ENCODE peak calls at places on chromosomes 13 and 19, in four cellular contexts. O, N, H and T are unnamed samples.
A peak's percentile ranks its signal among the peaks of the same experiment; 100 is the strongest.

GRCh38 chr13:76939215-76939614 is 9.1 kb upstream of the ACOD1 start:
- DNase-seq in N (no peak), H (no peak), O (no peak), T (no peak)

GRCh38 chr19:13977803-13978202 is 25.5 kb downstream of the DCAF15 start:
- DNase-seq in O (no peak), N (no peak), H (no peak), T (no peak)

GRCh38 chr19:38434549-38435051 is 1.1 kb downstream of the RYR1 start:
- DNase-seq in H (no peak), O (peak; percentile 69), N (no peak), T (peak; percentile 96)

GRCh38 chr13:36736119-36736726 is 62.4 kb downstream of the SERTM1 start:
- DNase-seq in O (peak; percentile 32), N (no peak), H (peak; percentile 35), T (peak; percentile 74)

GRCh38 chr13:20350819-20351218 is 118.7 kb upstream of the GJB6 start:
- DNase-seq in O (no peak), H (no peak), N (no peak), T (no peak)

GRCh38 chr13:100130092-100130491 is 41.2 kb downstream of the PCCA start:
- DNase-seq in N (no peak), H (no peak), O (no peak), T (peak; percentile 41)

GRCh38 chr19:17376935-17377600 is at the start of gene PLVAP:
- DNase-seq in N (no peak), O (peak; percentile 75), H (no peak), T (no peak)

GRCh38 chr19:18507021-18507726 is 14.7 kb downstream of the ELL start:
- DNase-seq in O (no peak), H (no peak), N (no peak), T (no peak)

GRCh38 chr13:52454459-52454824 is 836 bp upstream of the CKAP2 start:
- DNase-seq in N (no peak), H (no peak), O (no peak), T (peak; percentile 12)

GRCh38 chr13:98108330-98108729 is 34.6 kb upstream of the FARP1 start:
- DNase-seq in N (no peak), H (no peak), O (no peak), T (no peak)

GRCh38 chr19:4694211-4694987 is 24.3 kb upstream of the MYDGF start:
- DNase-seq in O (peak; percentile 61), H (no peak), N (no peak), T (no peak)

GRCh38 chr13:110177790-110178189 is 129.2 kb downstream of the COL4A1 start:
- DNase-seq in O (no peak), N (no peak), H (no peak), T (no peak)

GRCh38 chr13:79710376-79710775 is 229.4 kb downstream of the NDFIP2 start:
- DNase-seq in O (no peak), H (no peak), N (no peak), T (no peak)

GRCh38 chr19:13849991-13850909 is 26.7 kb upstream of the NANOS3 start:
- DNase-seq in O (peak; percentile 80), H (peak; percentile 53), N (no peak), T (peak; percentile 88)

GRCh38 chr19:38975861-38976271 is 324 bp upstream of the FBXO17 start:
- DNase-seq in N (no peak), O (no peak), H (peak; percentile 60), T (peak; percentile 59)

GRCh38 chr13:41546372-41547252 is 89.3 kb downstream of the RGCC start:
- DNase-seq in O (no peak), N (no peak), H (peak; percentile 21), T (no peak)

GRCh38 chr19:42942187-42942789 is 5.3 kb upstream of the PSG7 start:
- DNase-seq in O (peak; percentile 7), N (no peak), H (peak; percentile 6), T (peak; percentile 74)

GRCh38 chr13:76637651-76638111 is 248.5 kb downstream of the KCTD12 start:
- DNase-seq in H (no peak), O (no peak), N (no peak), T (no peak)

GRCh38 chr19:43598445-43599240 is 2.2 kb downstream of the ZNF576 start:
- DNase-seq in O (no peak), H (no peak), N (no peak), T (no peak)

GRCh38 chr13:94154362-94154761 is 325.1 kb downstream of the DCT start:
- DNase-seq in H (peak; percentile 11), N (no peak), O (no peak), T (no peak)

GRCh38 chr13:75161804-75162203 is 320.2 kb downstream of the TBC1D4 start:
- DNase-seq in N (no peak), O (no peak), H (no peak), T (peak; percentile 13)

GRCh38 chr13:19957320-19958118 is 1.0 kb upstream of the ZMYM2 start:
- DNase-seq in N (no peak), O (no peak), H (no peak), T (peak; percentile 91)

GRCh38 chr13:107993239-107993948 is 221.9 kb downstream of the LIG4 start:
- DNase-seq in H (no peak), N (no peak), O (peak; percentile 27), T (no peak)

GRCh38 chr19:21115430-21115829 is 26.4 kb upstream of the ZNF431 start:
- DNase-seq in H (no peak), O (no peak), N (no peak), T (no peak)

DNA sequence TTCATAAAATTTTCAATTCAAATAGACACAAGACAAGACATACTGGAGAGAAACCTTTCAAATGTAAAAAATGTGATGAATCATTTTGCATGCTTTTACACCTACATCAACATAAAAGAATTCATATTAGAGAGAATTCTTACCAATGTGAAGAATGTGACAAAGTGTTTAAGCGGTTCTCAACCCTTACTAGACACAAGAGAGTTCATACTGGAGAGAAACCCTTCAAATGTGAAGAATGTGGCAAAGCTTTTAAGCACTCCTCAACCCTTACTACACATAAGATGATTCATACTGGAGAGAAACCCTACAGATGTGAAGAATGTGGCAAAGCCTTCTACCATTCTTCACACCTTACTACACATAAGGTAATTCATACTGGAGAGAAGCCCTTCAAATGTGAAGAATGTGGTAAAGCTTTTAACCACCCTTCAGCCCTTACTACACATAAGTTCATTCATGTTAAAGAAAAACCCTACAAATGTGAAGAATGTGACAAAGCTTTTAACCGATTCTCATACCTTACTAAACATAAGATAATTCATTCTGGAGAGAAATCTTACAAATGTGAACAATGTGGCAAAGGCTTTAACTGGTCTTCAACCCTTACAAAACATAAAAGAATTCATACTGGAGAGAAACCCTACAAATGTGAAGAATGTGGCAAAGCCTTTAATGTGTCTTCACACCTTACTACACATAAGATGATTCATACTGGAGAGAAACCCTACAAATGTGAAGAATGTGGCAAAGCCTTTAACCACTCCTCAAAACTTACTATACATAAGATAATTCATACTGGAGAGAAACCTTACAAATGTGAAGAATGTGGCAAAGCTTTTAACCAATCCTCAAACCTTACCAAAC is 24.6 kb upstream of the ZNF431 start:
- DNase-seq in H (no peak), O (no peak), N (no peak), T (peak; percentile 25)
- TF ChIP-seq CREB1 in H (no peak), O (no peak), N (no peak), T (no peak)

GRCh38 chr19:54415901-54416621 is 797 bp downstream of the TTYH1 start:
- DNase-seq in H (no peak), O (no peak), N (no peak), T (no peak)

GRCh38 chr19:54414156-54414555 is 1.1 kb upstream of the TTYH1 start:
- DNase-seq in N (no peak), H (no peak), O (no peak), T (no peak)

GRCh38 chr19:54412877-54413276 is 2.4 kb upstream of the TTYH1 start:
- DNase-seq in H (no peak), N (no peak), O (no peak), T (no peak)

GRCh38 chr19:54416695-54417491 is 1.6 kb downstream of the TTYH1 start:
- DNase-seq in N (no peak), O (no peak), H (no peak), T (peak; percentile 46)

DNA sequence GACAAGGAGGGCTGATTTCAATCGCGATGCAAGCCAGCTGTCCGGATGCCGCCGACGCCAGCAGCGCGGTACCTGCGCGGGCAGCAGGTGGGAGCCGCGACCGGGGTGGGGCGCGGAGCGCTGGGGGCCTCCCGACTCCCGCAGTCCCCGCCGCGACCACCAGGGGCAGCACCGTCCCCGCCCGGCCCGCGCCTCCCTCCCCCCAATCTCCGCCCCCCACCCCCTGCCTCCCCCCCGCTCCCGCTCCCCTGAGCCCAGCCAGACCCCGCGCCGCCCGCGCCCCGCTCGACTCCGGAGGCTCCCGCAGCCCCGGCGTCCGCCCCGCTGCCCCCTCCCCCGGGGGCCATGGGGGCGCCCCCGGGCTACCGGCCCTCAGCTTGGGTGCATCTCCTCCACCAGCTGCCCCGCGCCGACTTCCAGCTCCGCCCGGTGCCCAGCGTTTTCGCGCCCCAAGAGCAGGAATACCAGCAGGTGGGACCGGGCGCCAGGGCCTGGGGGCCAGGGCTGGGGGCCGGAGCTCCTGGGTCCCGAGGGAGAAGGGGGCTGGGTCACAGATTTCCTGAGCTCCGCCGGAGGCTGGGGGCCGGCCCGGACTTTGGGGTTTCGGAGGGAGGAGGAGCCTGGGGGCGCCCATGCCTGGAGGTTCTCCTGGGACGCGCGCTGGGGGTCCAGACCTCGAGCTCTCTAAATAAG is at the start of gene TTYH1:
- DNase-seq in N (no peak), O (peak; percentile 85), H (no peak), T (peak; percentile 66)
- TF ChIP-seq EZH2 in N (no peak), O (no peak), H (no peak), T (no peak)

GRCh38 chr13:23608704-23609413 is 38.6 kb downstream of the TNFRSF19 start:
- DNase-seq in N (no peak), H (peak; percentile 32), O (no peak), T (no peak)
- TF ChIP-seq CREB1 in N (no peak), H (no peak), O (no peak), T (no peak)

DNA sequence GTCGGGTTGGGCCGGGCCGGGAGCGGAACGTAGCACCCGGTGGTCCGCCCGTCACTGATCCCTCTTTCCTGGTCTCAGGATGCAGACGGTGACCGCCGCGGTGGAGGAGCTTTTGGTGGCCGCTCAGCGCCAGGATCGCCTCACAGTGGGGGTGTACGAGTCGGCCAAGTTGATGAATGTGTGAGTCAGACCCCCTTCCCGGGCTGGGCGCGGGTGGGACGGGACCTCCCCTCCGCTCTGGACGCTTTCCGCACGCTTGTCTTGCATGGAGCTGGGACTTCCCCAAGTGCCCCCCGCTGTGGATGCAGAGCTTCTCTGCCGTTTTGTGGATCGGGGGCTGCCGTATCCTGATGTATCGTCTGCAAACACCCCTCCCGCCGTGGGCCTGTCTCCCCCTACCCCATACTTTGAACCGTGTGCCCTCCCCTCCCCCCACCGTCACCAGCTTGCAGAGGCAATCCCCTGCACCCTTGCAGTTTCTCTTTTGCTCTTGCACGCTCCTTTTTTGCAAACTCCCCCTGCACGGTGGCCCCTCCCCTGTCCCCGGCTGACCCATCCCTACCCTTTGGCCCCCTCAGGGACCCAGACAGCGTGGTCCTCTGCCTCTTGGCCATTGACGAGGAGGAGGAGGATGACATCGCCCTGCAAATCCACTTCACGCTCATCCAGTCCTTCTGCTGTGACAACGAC is 669 bp downstream of the GADD45B start:
- DNase-seq in O (peak; percentile 69), H (no peak), N (no peak), T (peak; percentile 74)
- TF ChIP-seq EZH2 in O (no peak), H (no peak), N (no peak), T (peak; percentile 11)